ENCODE peak calls at places on chromosomes 4 and X, in four cellular contexts. Z, E, X and A are unnamed samples.

GRCh38 chr4:159017323-159018036 is 85.4 kb upstream of the RAPGEF2 start:
- DNase-seq in Z (no peak), E (no peak), X (no peak), A (no peak)

GRCh38 chrX:130704053-130705038 is 198.7 kb downstream of the ENOX2 start:
- DNase-seq in Z (no peak), E (no peak), X (peak), A (peak)

GRCh38 chrX:115960440-115961084 is 210.0 kb upstream of the AGTR2 start:
- DNase-seq in Z (no peak), E (no peak), X (peak), A (peak)

GRCh38 chrX:94329182-94329581 is 655.2 kb downstream of the FAM133A start:
- DNase-seq in Z (no peak), E (no peak), X (no peak), A (no peak)

GRCh38 chrX:40546870-40547269 is 33.9 kb upstream of the ATP6AP2 start:
- DNase-seq in Z (no peak), E (no peak), X (no peak), A (no peak)

GRCh38 chr4:140426610-140427103 is 791 bp downstream of the CLGN start:
- DNase-seq in Z (no peak), E (no peak), X (no peak), A (no peak)

GRCh38 chrX:14697453-14697852 is 168.1 kb downstream of the GLRA2 start:
- DNase-seq in Z (no peak), E (peak), X (peak), A (peak)

GRCh38 chr4:4575284-4576211 is 33.7 kb upstream of the STX18 start:
- DNase-seq in Z (no peak), E (no peak), X (peak), A (peak)

GRCh38 chr4:101345271-101345595 is 2.1 kb downstream of the PPP3CA start:
- DNase-seq in Z (no peak), E (no peak), X (no peak), A (no peak)

GRCh38 chrX:63686878-63687714 is 97.9 kb downstream of the ARHGEF9 start:
- DNase-seq in Z (peak), E (peak), X (peak), A (peak)

GRCh38 chr4:5980436-5981155 is 37.6 kb downstream of the C4orf50 start:
- DNase-seq in Z (no peak), E (no peak), X (peak), A (peak)

GRCh38 chr4:78121338-78121904 is 64.3 kb downstream of the FRAS1 start:
- DNase-seq in Z (no peak), E (no peak), X (no peak), A (no peak)

GRCh38 chr4:108466936-108467902 is 153.2 kb upstream of the RPL34 start:
- DNase-seq in Z (peak), E (peak), X (no peak), A (peak)

GRCh38 chr4:63302078-63302477 is 1107.2 kb downstream of the TECRL start:
- DNase-seq in Z (no peak), E (no peak), X (no peak), A (no peak)

DNA sequence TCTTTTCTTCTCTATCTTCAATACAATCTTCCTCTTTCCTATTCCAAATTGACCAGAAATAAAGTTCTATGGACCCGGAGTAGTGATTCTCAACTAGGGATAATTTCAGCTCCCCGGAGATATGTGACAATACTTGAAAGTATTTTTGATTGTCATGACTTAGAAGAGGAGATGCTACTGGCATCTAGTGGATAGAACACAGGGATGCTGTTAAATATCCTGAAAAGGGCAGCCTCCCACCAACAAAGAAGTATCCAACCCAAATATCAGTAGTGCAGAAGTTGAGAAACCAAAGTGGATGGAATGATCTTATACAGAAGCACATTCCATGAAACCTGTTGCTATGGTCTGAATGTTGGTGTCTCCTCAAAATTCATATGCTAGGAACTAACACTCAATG is 65.7 kb upstream of the NDST3 start:
- DNase-seq in Z (no peak), E (no peak), X (no peak), A (no peak)
- TF ChIP-seq CTCF in Z (no peak), E (no peak), X (no peak), A (no peak)

DNA sequence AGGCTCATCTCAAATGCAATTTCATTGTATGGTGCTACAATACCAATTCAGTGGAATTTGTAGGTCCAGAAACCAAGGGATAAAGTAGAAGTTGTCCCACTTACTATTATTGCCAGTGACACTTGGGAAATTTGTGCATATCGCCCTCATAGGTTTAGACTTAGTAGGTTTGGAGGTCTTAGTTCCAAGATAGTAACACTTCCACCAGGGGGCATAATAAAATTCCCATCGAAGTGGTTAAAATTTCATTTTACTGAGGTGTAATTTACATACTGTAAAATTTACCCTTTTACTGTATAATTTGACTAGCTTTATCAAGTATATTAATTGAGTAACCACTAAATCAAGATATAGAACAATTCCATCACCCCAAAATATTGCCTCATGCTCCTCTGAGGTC is 174.6 kb downstream of the INPP4B start:
- DNase-seq in Z (no peak), E (no peak), X (no peak), A (no peak)
- TF ChIP-seq CTCF in Z (no peak), E (no peak), X (no peak), A (no peak)

GRCh38 chrX:17375361-17375630 is 296 bp downstream of the NHS start:
- DNase-seq in Z (no peak), E (no peak), X (no peak), A (peak)

GRCh38 chrX:17375631-17376380 is 806 bp downstream of the NHS start:
- DNase-seq in Z (no peak), E (no peak), X (peak), A (peak)

GRCh38 chrX:17376381-17377046 is 1.5 kb downstream of the NHS start:
- DNase-seq in Z (no peak), E (no peak), X (peak), A (no peak)

GRCh38 chrX:17373337-17373736 is 1.7 kb upstream of the NHS start:
- DNase-seq in Z (no peak), E (no peak), X (no peak), A (no peak)

DNA sequence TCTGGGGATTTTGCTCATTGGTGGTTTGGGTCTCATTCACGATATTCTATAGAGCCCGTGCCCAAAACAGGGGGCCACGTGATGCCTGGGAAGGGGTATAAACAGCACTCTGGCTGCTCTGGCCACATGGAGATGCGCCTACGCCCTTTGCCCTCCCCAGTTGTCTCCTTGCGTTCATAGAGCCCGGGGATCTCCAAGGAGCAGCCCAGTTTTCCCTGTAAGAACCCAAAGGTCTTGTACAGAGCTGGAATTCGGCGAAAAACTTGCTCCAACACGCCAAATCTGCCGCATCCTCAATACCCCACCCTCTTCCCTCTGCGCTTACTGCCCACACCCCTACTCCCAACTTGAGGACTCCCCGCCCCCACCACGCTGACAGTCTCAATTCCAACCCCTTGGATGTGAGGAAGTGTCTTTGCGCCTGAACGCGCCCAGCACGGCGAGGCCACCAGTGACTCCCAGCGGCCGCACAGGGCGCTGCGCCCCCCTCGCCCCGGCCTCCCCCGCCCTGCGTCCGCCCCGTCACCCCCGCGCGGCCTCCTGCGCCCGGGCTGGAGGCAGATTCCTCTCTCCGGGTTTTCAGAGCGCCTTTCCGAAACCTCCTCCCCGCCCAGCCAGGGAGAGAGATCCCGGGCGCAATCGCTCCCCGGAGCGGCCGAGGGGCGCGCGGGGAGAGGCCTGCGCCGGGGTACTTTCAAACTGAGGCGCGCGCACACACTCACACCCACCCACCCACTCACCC is at the start of gene NHS:
- DNase-seq in Z (no peak), E (no peak), X (peak), A (peak)
- TF ChIP-seq CTCF in Z (peak), E (peak), X (peak), A (peak)

GRCh38 chr4:8173641-8174242 is 15.1 kb upstream of the ABLIM2 start:
- DNase-seq in Z (no peak), E (no peak), X (no peak), A (peak)
- TF ChIP-seq CTCF in Z (no peak), E (no peak), X (no peak), A (no peak)

GRCh38 chr4:73851293-73851692 is 1.8 kb upstream of the PF4V1 start:
- DNase-seq in Z (no peak), E (no peak), X (no peak), A (no peak)

GRCh38 chr4:73853718-73854473 is 800 bp downstream of the PF4V1 start:
- DNase-seq in Z (no peak), E (no peak), X (no peak), A (no peak)

GRCh38 chr4:73852771-73853170 is 325 bp upstream of the PF4V1 start:
- DNase-seq in Z (no peak), E (no peak), X (no peak), A (no peak)

GRCh38 chr4:73855406-73855805 is 2.3 kb downstream of the PF4V1 start:
- DNase-seq in Z (no peak), E (no peak), X (no peak), A (no peak)

GRCh38 chr4:73853246-73853704 is at the start of gene PF4V1:
- DNase-seq in Z (no peak), E (no peak), X (no peak), A (no peak)
- TF ChIP-seq CTCF in Z (peak), E (peak), X (no peak), A (no peak)